ENCODE peak calls at places on chromosomes 4 and X, in seven cellular contexts. One of them, this sample, is unnamed. For H3K4me1, the result is how much of the 10 kb centered on the place peaks cover.

GRCh38 chr4:164383187-164384181 is 370.4 kb upstream of the SMIM31 start:
- DNase-seq in heart left ventricle: no peak
- DNase-seq in A549: no peak
- DNase-seq in CD8-positive, alpha-beta memory T cell: no peak
- DNase-seq in kidney: peak
- DNase-seq in naive thymus-derived CD4-positive, alpha-beta T cell: no peak
- DNase-seq in GM23248: peak
- DNase-seq in this sample: no peak

GRCh38 chr4:114921191-114921590 is 192.2 kb downstream of the NDST4 start:
- DNase-seq in A549: no peak
- DNase-seq in kidney: no peak
- DNase-seq in heart left ventricle: no peak
- DNase-seq in GM23248: no peak
- DNase-seq in naive thymus-derived CD4-positive, alpha-beta T cell: no peak
- DNase-seq in CD8-positive, alpha-beta memory T cell: no peak
- DNase-seq in this sample: no peak

GRCh38 chrX:40261955-40262596 is 164.3 kb upstream of the BCOR start:
- DNase-seq in CD8-positive, alpha-beta memory T cell: no peak
- DNase-seq in heart left ventricle: peak
- DNase-seq in naive thymus-derived CD4-positive, alpha-beta T cell: no peak
- DNase-seq in A549: no peak
- DNase-seq in GM23248: no peak
- DNase-seq in kidney: peak
- DNase-seq in this sample: peak

GRCh38 chr4:11650801-11651596 is 222.3 kb upstream of the HS3ST1 start:
- DNase-seq in GM23248: no peak
- DNase-seq in heart left ventricle: no peak
- DNase-seq in kidney: no peak
- DNase-seq in naive thymus-derived CD4-positive, alpha-beta T cell: no peak
- DNase-seq in A549: no peak
- DNase-seq in CD8-positive, alpha-beta memory T cell: no peak
- DNase-seq in this sample: no peak

GRCh38 chr4:121564840-121565375 is 131.9 kb downstream of the ANXA5 start:
- DNase-seq in CD8-positive, alpha-beta memory T cell: no peak
- DNase-seq in GM23248: peak
- DNase-seq in kidney: no peak
- DNase-seq in heart left ventricle: no peak
- DNase-seq in A549: no peak
- DNase-seq in naive thymus-derived CD4-positive, alpha-beta T cell: no peak
- DNase-seq in this sample: peak

GRCh38 chr4:128825226-128825625 is 15.7 kb downstream of the JADE1 start:
- DNase-seq in heart left ventricle: no peak
- DNase-seq in CD8-positive, alpha-beta memory T cell: no peak
- DNase-seq in A549: peak
- DNase-seq in naive thymus-derived CD4-positive, alpha-beta T cell: no peak
- DNase-seq in kidney: no peak
- DNase-seq in GM23248: peak
- DNase-seq in this sample: peak

GRCh38 chr4:10982305-10982704 is 297.7 kb upstream of the CLNK start:
- DNase-seq in CD8-positive, alpha-beta memory T cell: no peak
- DNase-seq in GM23248: no peak
- DNase-seq in heart left ventricle: no peak
- DNase-seq in kidney: no peak
- DNase-seq in A549: no peak
- DNase-seq in naive thymus-derived CD4-positive, alpha-beta T cell: no peak
- DNase-seq in this sample: no peak

GRCh38 chrX:139881572-139881971 is 51.3 kb downstream of the ATP11C start:
- DNase-seq in A549: no peak
- DNase-seq in heart left ventricle: no peak
- DNase-seq in GM23248: peak
- DNase-seq in naive thymus-derived CD4-positive, alpha-beta T cell: no peak
- DNase-seq in CD8-positive, alpha-beta memory T cell: no peak
- DNase-seq in kidney: no peak
- DNase-seq in this sample: peak

GRCh38 chr4:14853186-14853946 is 148.9 kb upstream of the CPEB2 start:
- DNase-seq in heart left ventricle: no peak
- DNase-seq in naive thymus-derived CD4-positive, alpha-beta T cell: no peak
- DNase-seq in kidney: no peak
- DNase-seq in GM23248: peak
- DNase-seq in A549: no peak
- DNase-seq in CD8-positive, alpha-beta memory T cell: no peak
- DNase-seq in this sample: no peak

GRCh38 chr4:26821677-26822503 is 38.8 kb upstream of the STIM2 start:
- DNase-seq in A549: no peak
- DNase-seq in kidney: no peak
- DNase-seq in heart left ventricle: no peak
- DNase-seq in GM23248: peak
- DNase-seq in naive thymus-derived CD4-positive, alpha-beta T cell: no peak
- DNase-seq in CD8-positive, alpha-beta memory T cell: no peak
- DNase-seq in this sample: no peak

GRCh38 chr4:2141762-2142520 is 82.8 kb downstream of the NAT8L start:
- DNase-seq in kidney: no peak
- DNase-seq in naive thymus-derived CD4-positive, alpha-beta T cell: peak
- DNase-seq in A549: no peak
- DNase-seq in heart left ventricle: no peak
- DNase-seq in GM23248: no peak
- DNase-seq in CD8-positive, alpha-beta memory T cell: no peak
- DNase-seq in this sample: no peak

GRCh38 chrX:131729295-131729694 is 185.4 kb downstream of the OR13H1 start:
- DNase-seq in GM23248: no peak
- DNase-seq in A549: no peak
- DNase-seq in heart left ventricle: peak
- DNase-seq in CD8-positive, alpha-beta memory T cell: no peak
- DNase-seq in kidney: peak
- DNase-seq in naive thymus-derived CD4-positive, alpha-beta T cell: peak
- DNase-seq in this sample: no peak

GRCh38 chr4:3779509-3779908 is 13.3 kb downstream of the ADRA2C start:
- DNase-seq in CD8-positive, alpha-beta memory T cell: no peak
- DNase-seq in heart left ventricle: no peak
- DNase-seq in GM23248: no peak
- DNase-seq in A549: no peak
- DNase-seq in kidney: no peak
- DNase-seq in naive thymus-derived CD4-positive, alpha-beta T cell: no peak
- DNase-seq in this sample: no peak

GRCh38 chrX:148878371-148878770 is 378.0 kb downstream of the AFF2 start:
- DNase-seq in kidney: no peak
- DNase-seq in naive thymus-derived CD4-positive, alpha-beta T cell: no peak
- DNase-seq in A549: no peak
- DNase-seq in heart left ventricle: no peak
- DNase-seq in CD8-positive, alpha-beta memory T cell: no peak
- DNase-seq in GM23248: peak
- DNase-seq in this sample: no peak

GRCh38 chr4:183812567-183812966 is 92.5 kb upstream of the STOX2 start:
- DNase-seq in GM23248: no peak
- DNase-seq in kidney: no peak
- DNase-seq in CD8-positive, alpha-beta memory T cell: no peak
- DNase-seq in heart left ventricle: no peak
- DNase-seq in A549: no peak
- DNase-seq in naive thymus-derived CD4-positive, alpha-beta T cell: no peak
- DNase-seq in this sample: no peak

GRCh38 chrX:53678667-53679066 is 7.9 kb downstream of the HUWE1 start:
- DNase-seq in heart left ventricle: no peak
- DNase-seq in GM23248: peak
- DNase-seq in A549: peak
- DNase-seq in kidney: no peak
- DNase-seq in CD8-positive, alpha-beta memory T cell: no peak
- DNase-seq in naive thymus-derived CD4-positive, alpha-beta T cell: peak
- DNase-seq in this sample: no peak

GRCh38 chrX:5683996-5684395 is 544.7 kb downstream of the NLGN4X start:
- DNase-seq in A549: no peak
- DNase-seq in kidney: no peak
- DNase-seq in heart left ventricle: no peak
- DNase-seq in CD8-positive, alpha-beta memory T cell: no peak
- DNase-seq in GM23248: no peak
- DNase-seq in naive thymus-derived CD4-positive, alpha-beta T cell: no peak
- DNase-seq in this sample: no peak

GRCh38 chr4:5162909-5163508 is 111.7 kb downstream of the STK32B start:
- DNase-seq in A549: no peak
- DNase-seq in kidney: no peak
- DNase-seq in GM23248: no peak
- DNase-seq in heart left ventricle: no peak
- DNase-seq in naive thymus-derived CD4-positive, alpha-beta T cell: no peak
- DNase-seq in CD8-positive, alpha-beta memory T cell: no peak
- DNase-seq in this sample: no peak

GRCh38 chr4:2938906-2939305 is 24.3 kb downstream of the NOP14 start:
- DNase-seq in heart left ventricle: no peak
- DNase-seq in A549: no peak
- DNase-seq in CD8-positive, alpha-beta memory T cell: no peak
- DNase-seq in naive thymus-derived CD4-positive, alpha-beta T cell: no peak
- DNase-seq in kidney: peak
- DNase-seq in GM23248: no peak
- DNase-seq in this sample: no peak

GRCh38 chr4:101158136-101158485 is 189.2 kb downstream of the PPP3CA start:
- DNase-seq in heart left ventricle: no peak
- DNase-seq in naive thymus-derived CD4-positive, alpha-beta T cell: no peak
- DNase-seq in GM23248: peak
- DNase-seq in A549: no peak
- DNase-seq in kidney: no peak
- DNase-seq in CD8-positive, alpha-beta memory T cell: no peak
- DNase-seq in this sample: peak

GRCh38 chrX:104347860-104348259 is 93.1 kb upstream of the ESX1 start:
- DNase-seq in GM23248: peak
- DNase-seq in heart left ventricle: no peak
- DNase-seq in CD8-positive, alpha-beta memory T cell: no peak
- DNase-seq in A549: no peak
- DNase-seq in naive thymus-derived CD4-positive, alpha-beta T cell: no peak
- DNase-seq in kidney: no peak
- DNase-seq in this sample: no peak

GRCh38 chr4:85039526-85039925 is 73.0 kb upstream of the WDFY3 start:
- DNase-seq in CD8-positive, alpha-beta memory T cell: no peak
- DNase-seq in heart left ventricle: no peak
- DNase-seq in A549: no peak
- DNase-seq in naive thymus-derived CD4-positive, alpha-beta T cell: no peak
- DNase-seq in GM23248: peak
- DNase-seq in kidney: no peak
- DNase-seq in this sample: no peak

GRCh38 chr4:8039290-8039689 is 99.6 kb upstream of the AFAP1 start:
- DNase-seq in A549: no peak
- DNase-seq in CD8-positive, alpha-beta memory T cell: no peak
- DNase-seq in GM23248: peak
- DNase-seq in heart left ventricle: no peak
- DNase-seq in kidney: no peak
- DNase-seq in naive thymus-derived CD4-positive, alpha-beta T cell: no peak
- DNase-seq in this sample: no peak

GRCh38 chr4:102535398-102536082 is 34.4 kb downstream of the NFKB1 start:
- DNase-seq in heart left ventricle: no peak
- DNase-seq in naive thymus-derived CD4-positive, alpha-beta T cell: no peak
- DNase-seq in GM23248: peak
- DNase-seq in A549: no peak
- DNase-seq in kidney: no peak
- DNase-seq in CD8-positive, alpha-beta memory T cell: no peak
- DNase-seq in this sample: no peak

GRCh38 chr4:14726441-14727405 is 275.6 kb upstream of the CPEB2 start:
- DNase-seq in kidney: no peak
- DNase-seq in CD8-positive, alpha-beta memory T cell: no peak
- DNase-seq in naive thymus-derived CD4-positive, alpha-beta T cell: no peak
- DNase-seq in GM23248: peak
- DNase-seq in A549: peak
- DNase-seq in heart left ventricle: no peak
- DNase-seq in this sample: no peak

GRCh38 chrX:2696698-2697215 is 5.7 kb downstream of the CD99 start:
- DNase-seq in heart left ventricle: no peak
- DNase-seq in naive thymus-derived CD4-positive, alpha-beta T cell: peak
- DNase-seq in GM23248: peak
- DNase-seq in CD8-positive, alpha-beta memory T cell: peak
- DNase-seq in A549: no peak
- DNase-seq in kidney: no peak
- DNase-seq in this sample: peak

GRCh38 chrX:50812995-50813842 is 775 bp downstream of the SHROOM4 start:
- DNase-seq in GM23248: peak
- DNase-seq in naive thymus-derived CD4-positive, alpha-beta T cell: no peak
- DNase-seq in CD8-positive, alpha-beta memory T cell: no peak
- DNase-seq in kidney: peak
- DNase-seq in A549: peak
- DNase-seq in heart left ventricle: peak
- DNase-seq in this sample: peak

DNA sequence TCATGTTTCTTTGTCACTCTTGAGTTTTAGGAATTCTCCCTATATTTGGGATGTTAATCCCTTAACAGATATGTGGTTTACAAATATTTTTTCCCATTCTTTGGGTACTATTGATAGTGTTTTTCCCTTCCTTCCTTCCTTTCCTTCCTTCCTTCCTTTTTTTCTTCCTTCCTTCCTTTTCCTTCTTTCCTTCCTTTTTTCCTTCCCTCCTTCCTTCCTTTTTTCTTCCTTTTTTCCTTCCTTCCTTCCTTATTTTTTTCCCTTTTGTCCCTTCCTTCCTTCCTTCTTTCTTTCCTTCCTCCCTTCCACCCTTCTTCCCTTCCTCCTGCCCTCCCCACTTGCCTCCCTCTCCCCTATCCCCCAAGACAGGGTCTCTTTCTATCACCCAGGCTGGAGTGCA is 42.1 kb downstream of the WDR17 start:
- DNase-seq in heart left ventricle: no peak
- DNase-seq in naive thymus-derived CD4-positive, alpha-beta T cell: no peak
- DNase-seq in CD8-positive, alpha-beta memory T cell: no peak
- DNase-seq in A549: no peak
- DNase-seq in GM23248: no peak
- DNase-seq in kidney: no peak
- DNase-seq in this sample: no peak
- H3K27ac ChIP-seq in heart left ventricle: no peak
- H3K27ac ChIP-seq in naive thymus-derived CD4-positive, alpha-beta T cell: no peak
- H3K27ac ChIP-seq in CD8-positive, alpha-beta memory T cell: no peak
- H3K27ac ChIP-seq in A549: no peak
- H3K27ac ChIP-seq in GM23248: no peak
- H3K27ac ChIP-seq in kidney: no peak
- H3K27ac ChIP-seq in this sample: no peak

DNA sequence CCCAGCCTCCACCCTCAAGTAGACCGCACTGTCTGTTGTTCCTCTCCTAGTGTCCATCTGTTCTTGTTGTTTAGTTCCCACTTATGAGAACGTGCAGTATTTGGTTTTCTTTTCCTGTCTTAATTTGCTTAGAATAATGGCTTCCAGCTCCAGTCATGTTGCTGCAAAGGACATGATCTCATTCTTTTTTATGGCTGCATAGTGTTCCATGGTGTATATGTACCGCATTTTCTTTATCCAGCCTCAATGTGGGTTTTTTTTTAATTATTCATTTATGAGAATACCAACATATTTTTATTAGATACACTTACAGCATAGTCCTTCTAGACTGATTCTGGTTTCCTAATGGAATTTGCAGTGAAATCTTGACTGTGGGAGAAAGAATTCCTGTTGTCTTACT is 1.3 kb downstream of the VMA21 start:
- DNase-seq in kidney: no peak
- DNase-seq in heart left ventricle: no peak
- DNase-seq in CD8-positive, alpha-beta memory T cell: no peak
- DNase-seq in A549: no peak
- DNase-seq in GM23248: no peak
- DNase-seq in naive thymus-derived CD4-positive, alpha-beta T cell: no peak
- DNase-seq in this sample: no peak
- H3K4me1 ChIP-seq in kidney: under half
- H3K4me1 ChIP-seq in heart left ventricle: under half
- H3K4me1 ChIP-seq in CD8-positive, alpha-beta memory T cell: under half
- H3K4me1 ChIP-seq in A549: under half
- H3K4me1 ChIP-seq in GM23248: under half
- H3K4me1 ChIP-seq in naive thymus-derived CD4-positive, alpha-beta T cell: under half
- H3K4me1 ChIP-seq in this sample: under half

GRCh38 chrX:11759172-11759460 is 1.1 kb downstream of the MSL3 start:
- DNase-seq in CD8-positive, alpha-beta memory T cell: no peak
- DNase-seq in kidney: no peak
- DNase-seq in GM23248: no peak
- DNase-seq in heart left ventricle: no peak
- DNase-seq in A549: no peak
- DNase-seq in naive thymus-derived CD4-positive, alpha-beta T cell: no peak
- DNase-seq in this sample: no peak
- H3K27ac ChIP-seq in CD8-positive, alpha-beta memory T cell: peak
- H3K27ac ChIP-seq in kidney: peak
- H3K27ac ChIP-seq in GM23248: peak
- H3K27ac ChIP-seq in heart left ventricle: peak
- H3K27ac ChIP-seq in A549: peak
- H3K27ac ChIP-seq in naive thymus-derived CD4-positive, alpha-beta T cell: peak
- H3K27ac ChIP-seq in this sample: peak

GRCh38 chr4:151206241-151207005 is 70.5 kb upstream of the PRSS48 start:
- DNase-seq in heart left ventricle: no peak
- DNase-seq in naive thymus-derived CD4-positive, alpha-beta T cell: no peak
- DNase-seq in GM23248: no peak
- DNase-seq in CD8-positive, alpha-beta memory T cell: no peak
- DNase-seq in A549: no peak
- DNase-seq in kidney: no peak
- DNase-seq in this sample: no peak
- H3K4me1 ChIP-seq in heart left ventricle: half or more
- H3K4me1 ChIP-seq in naive thymus-derived CD4-positive, alpha-beta T cell: under half
- H3K4me1 ChIP-seq in GM23248: under half
- H3K4me1 ChIP-seq in CD8-positive, alpha-beta memory T cell: under half
- H3K4me1 ChIP-seq in A549: under half
- H3K4me1 ChIP-seq in kidney: under half
- H3K4me1 ChIP-seq in this sample: under half

This sample was measured in SJSA1.